ENCODE peak calls at places on chromosomes 4 and X, in seven cellular contexts. One of them, this sample, is unnamed.

GRCh38 chr4:16844796-16845586 is 53.5 kb downstream of the LDB2 start:
- DNase-seq in Calu3: no peak
- DNase-seq in NCI-H1417: no peak
- DNase-seq in A549: no peak
- DNase-seq in astrocyte of the spinal cord: peak; percentile 42
- DNase-seq in stimulated activated CD4-positive, alpha-beta T cell treated with anti-CD3 and anti-CD28 coated beads, Interleukin-4, amount 100 ng/mL, for 24 hours: no peak
- DNase-seq in central memory CD4-positive, alpha-beta T cell: no peak
- DNase-seq in this sample: peak; percentile 65

GRCh38 chr4:85548116-85548515 is 73.2 kb downstream of the ARHGAP24 start:
- DNase-seq in stimulated activated CD4-positive, alpha-beta T cell treated with anti-CD3 and anti-CD28 coated beads, Interleukin-4, amount 100 ng/mL, for 24 hours: no peak
- DNase-seq in A549: no peak
- DNase-seq in astrocyte of the spinal cord: no peak
- DNase-seq in NCI-H1417: no peak
- DNase-seq in Calu3: no peak
- DNase-seq in central memory CD4-positive, alpha-beta T cell: no peak
- DNase-seq in this sample: no peak

GRCh38 chr4:147853706-147854105 is 121.8 kb downstream of the ARHGAP10 start:
- DNase-seq in NCI-H1417: no peak
- DNase-seq in Calu3: no peak
- DNase-seq in central memory CD4-positive, alpha-beta T cell: no peak
- DNase-seq in stimulated activated CD4-positive, alpha-beta T cell treated with anti-CD3 and anti-CD28 coated beads, Interleukin-4, amount 100 ng/mL, for 24 hours: no peak
- DNase-seq in A549: no peak
- DNase-seq in astrocyte of the spinal cord: no peak
- DNase-seq in this sample: no peak

GRCh38 chr4:186191266-186192067 is at the start of gene CYP4V2:
- DNase-seq in NCI-H1417: peak; percentile 95
- DNase-seq in stimulated activated CD4-positive, alpha-beta T cell treated with anti-CD3 and anti-CD28 coated beads, Interleukin-4, amount 100 ng/mL, for 24 hours: peak; percentile 90
- DNase-seq in A549: peak; percentile 42
- DNase-seq in central memory CD4-positive, alpha-beta T cell: peak; percentile 89
- DNase-seq in astrocyte of the spinal cord: peak; percentile 77
- DNase-seq in Calu3: peak; percentile 86
- DNase-seq in this sample: peak; percentile 73

GRCh38 chr4:36323801-36324419 is 42.5 kb downstream of the DTHD1 start:
- DNase-seq in NCI-H1417: no peak
- DNase-seq in Calu3: no peak
- DNase-seq in A549: no peak
- DNase-seq in stimulated activated CD4-positive, alpha-beta T cell treated with anti-CD3 and anti-CD28 coated beads, Interleukin-4, amount 100 ng/mL, for 24 hours: no peak
- DNase-seq in astrocyte of the spinal cord: no peak
- DNase-seq in central memory CD4-positive, alpha-beta T cell: no peak
- DNase-seq in this sample: no peak

GRCh38 chr4:144711685-144712456 is 65.9 kb downstream of the HHIP start:
- DNase-seq in stimulated activated CD4-positive, alpha-beta T cell treated with anti-CD3 and anti-CD28 coated beads, Interleukin-4, amount 100 ng/mL, for 24 hours: no peak
- DNase-seq in A549: no peak
- DNase-seq in astrocyte of the spinal cord: no peak
- DNase-seq in Calu3: no peak
- DNase-seq in NCI-H1417: no peak
- DNase-seq in central memory CD4-positive, alpha-beta T cell: no peak
- DNase-seq in this sample: no peak

GRCh38 chr4:1012031-1012739 is 759 bp downstream of the FGFRL1 start:
- DNase-seq in stimulated activated CD4-positive, alpha-beta T cell treated with anti-CD3 and anti-CD28 coated beads, Interleukin-4, amount 100 ng/mL, for 24 hours: peak; percentile 31
- DNase-seq in NCI-H1417: peak; percentile 46
- DNase-seq in astrocyte of the spinal cord: peak; percentile 69
- DNase-seq in central memory CD4-positive, alpha-beta T cell: peak; percentile 29
- DNase-seq in Calu3: peak; percentile 53
- DNase-seq in A549: no peak
- DNase-seq in this sample: peak; percentile 75

GRCh38 chr4:160819791-160820190 is 1344.0 kb downstream of the FSTL5 start:
- DNase-seq in central memory CD4-positive, alpha-beta T cell: no peak
- DNase-seq in astrocyte of the spinal cord: no peak
- DNase-seq in stimulated activated CD4-positive, alpha-beta T cell treated with anti-CD3 and anti-CD28 coated beads, Interleukin-4, amount 100 ng/mL, for 24 hours: no peak
- DNase-seq in Calu3: no peak
- DNase-seq in A549: no peak
- DNase-seq in NCI-H1417: no peak
- DNase-seq in this sample: no peak

GRCh38 chr4:116400480-116400879 is 684.9 kb downstream of the TRAM1L1 start:
- DNase-seq in astrocyte of the spinal cord: peak; percentile 12
- DNase-seq in A549: no peak
- DNase-seq in Calu3: no peak
- DNase-seq in central memory CD4-positive, alpha-beta T cell: no peak
- DNase-seq in NCI-H1417: no peak
- DNase-seq in stimulated activated CD4-positive, alpha-beta T cell treated with anti-CD3 and anti-CD28 coated beads, Interleukin-4, amount 100 ng/mL, for 24 hours: no peak
- DNase-seq in this sample: peak; percentile 2

GRCh38 chrX:136660896-136661295 is 12.9 kb downstream of the CD40LG start:
- DNase-seq in A549: no peak
- DNase-seq in stimulated activated CD4-positive, alpha-beta T cell treated with anti-CD3 and anti-CD28 coated beads, Interleukin-4, amount 100 ng/mL, for 24 hours: no peak
- DNase-seq in Calu3: no peak
- DNase-seq in central memory CD4-positive, alpha-beta T cell: no peak
- DNase-seq in astrocyte of the spinal cord: no peak
- DNase-seq in NCI-H1417: no peak
- DNase-seq in this sample: no peak

GRCh38 chr4:147787204-147787603 is 55.3 kb downstream of the ARHGAP10 start:
- DNase-seq in Calu3: no peak
- DNase-seq in central memory CD4-positive, alpha-beta T cell: no peak
- DNase-seq in A549: no peak
- DNase-seq in NCI-H1417: no peak
- DNase-seq in astrocyte of the spinal cord: peak; percentile 55
- DNase-seq in stimulated activated CD4-positive, alpha-beta T cell treated with anti-CD3 and anti-CD28 coated beads, Interleukin-4, amount 100 ng/mL, for 24 hours: no peak
- DNase-seq in this sample: no peak

GRCh38 chr4:7854211-7854610 is 85.5 kb downstream of the AFAP1 start:
- DNase-seq in astrocyte of the spinal cord: no peak
- DNase-seq in central memory CD4-positive, alpha-beta T cell: no peak
- DNase-seq in NCI-H1417: no peak
- DNase-seq in A549: no peak
- DNase-seq in stimulated activated CD4-positive, alpha-beta T cell treated with anti-CD3 and anti-CD28 coated beads, Interleukin-4, amount 100 ng/mL, for 24 hours: no peak
- DNase-seq in Calu3: no peak
- DNase-seq in this sample: no peak

GRCh38 chrX:145825896-145826295 is 8.3 kb downstream of the SLITRK2 start:
- DNase-seq in stimulated activated CD4-positive, alpha-beta T cell treated with anti-CD3 and anti-CD28 coated beads, Interleukin-4, amount 100 ng/mL, for 24 hours: no peak
- DNase-seq in A549: no peak
- DNase-seq in Calu3: peak; percentile 4
- DNase-seq in astrocyte of the spinal cord: peak; percentile 23
- DNase-seq in NCI-H1417: no peak
- DNase-seq in central memory CD4-positive, alpha-beta T cell: no peak
- DNase-seq in this sample: peak; percentile 0

GRCh38 chrX:10176121-10177003 is 19.6 kb downstream of the CLCN4 start:
- DNase-seq in astrocyte of the spinal cord: no peak
- DNase-seq in NCI-H1417: no peak
- DNase-seq in stimulated activated CD4-positive, alpha-beta T cell treated with anti-CD3 and anti-CD28 coated beads, Interleukin-4, amount 100 ng/mL, for 24 hours: no peak
- DNase-seq in central memory CD4-positive, alpha-beta T cell: no peak
- DNase-seq in A549: no peak
- DNase-seq in Calu3: no peak
- DNase-seq in this sample: no peak

GRCh38 chr4:107740381-107740780 is 20.3 kb upstream of the PAPSS1 start:
- DNase-seq in central memory CD4-positive, alpha-beta T cell: no peak
- DNase-seq in Calu3: no peak
- DNase-seq in NCI-H1417: no peak
- DNase-seq in stimulated activated CD4-positive, alpha-beta T cell treated with anti-CD3 and anti-CD28 coated beads, Interleukin-4, amount 100 ng/mL, for 24 hours: no peak
- DNase-seq in astrocyte of the spinal cord: peak; percentile 10
- DNase-seq in A549: no peak
- DNase-seq in this sample: peak; percentile 13

GRCh38 chr4:185513489-185514181 is 21.7 kb downstream of the PDLIM3 start:
- DNase-seq in A549: no peak
- DNase-seq in NCI-H1417: no peak
- DNase-seq in Calu3: no peak
- DNase-seq in astrocyte of the spinal cord: no peak
- DNase-seq in central memory CD4-positive, alpha-beta T cell: peak; percentile 33
- DNase-seq in stimulated activated CD4-positive, alpha-beta T cell treated with anti-CD3 and anti-CD28 coated beads, Interleukin-4, amount 100 ng/mL, for 24 hours: no peak
- DNase-seq in this sample: peak; percentile 20

GRCh38 chr4:108058685-108059440 is 69.2 kb downstream of the HADH start:
- DNase-seq in A549: no peak
- DNase-seq in NCI-H1417: peak; percentile 26
- DNase-seq in Calu3: peak; percentile 18
- DNase-seq in central memory CD4-positive, alpha-beta T cell: no peak
- DNase-seq in stimulated activated CD4-positive, alpha-beta T cell treated with anti-CD3 and anti-CD28 coated beads, Interleukin-4, amount 100 ng/mL, for 24 hours: no peak
- DNase-seq in astrocyte of the spinal cord: no peak
- DNase-seq in this sample: peak; percentile 66

GRCh38 chr4:151865327-151865726 is 104.5 kb upstream of the GATB start:
- DNase-seq in stimulated activated CD4-positive, alpha-beta T cell treated with anti-CD3 and anti-CD28 coated beads, Interleukin-4, amount 100 ng/mL, for 24 hours: no peak
- DNase-seq in Calu3: no peak
- DNase-seq in A549: no peak
- DNase-seq in astrocyte of the spinal cord: no peak
- DNase-seq in NCI-H1417: no peak
- DNase-seq in central memory CD4-positive, alpha-beta T cell: no peak
- DNase-seq in this sample: no peak

GRCh38 chr4:188396037-188396436 is 256.8 kb downstream of the TRIML1 start:
- DNase-seq in stimulated activated CD4-positive, alpha-beta T cell treated with anti-CD3 and anti-CD28 coated beads, Interleukin-4, amount 100 ng/mL, for 24 hours: no peak
- DNase-seq in A549: no peak
- DNase-seq in NCI-H1417: no peak
- DNase-seq in central memory CD4-positive, alpha-beta T cell: no peak
- DNase-seq in Calu3: no peak
- DNase-seq in astrocyte of the spinal cord: no peak
- DNase-seq in this sample: no peak

GRCh38 chr4:76904646-76905190 is 6.8 kb upstream of the SOWAHB start:
- DNase-seq in central memory CD4-positive, alpha-beta T cell: no peak
- DNase-seq in Calu3: no peak
- DNase-seq in astrocyte of the spinal cord: no peak
- DNase-seq in stimulated activated CD4-positive, alpha-beta T cell treated with anti-CD3 and anti-CD28 coated beads, Interleukin-4, amount 100 ng/mL, for 24 hours: no peak
- DNase-seq in A549: no peak
- DNase-seq in NCI-H1417: no peak
- DNase-seq in this sample: no peak

GRCh38 chr4:182578402-182578801 is 335.2 kb downstream of the TENM3 start:
- DNase-seq in astrocyte of the spinal cord: peak; percentile 60
- DNase-seq in NCI-H1417: no peak
- DNase-seq in A549: no peak
- DNase-seq in Calu3: peak; percentile 3
- DNase-seq in stimulated activated CD4-positive, alpha-beta T cell treated with anti-CD3 and anti-CD28 coated beads, Interleukin-4, amount 100 ng/mL, for 24 hours: no peak
- DNase-seq in central memory CD4-positive, alpha-beta T cell: no peak
- DNase-seq in this sample: peak; percentile 2

GRCh38 chr4:182846041-182846440 is 71.1 kb downstream of the DCTD start:
- DNase-seq in central memory CD4-positive, alpha-beta T cell: no peak
- DNase-seq in A549: no peak
- DNase-seq in NCI-H1417: no peak
- DNase-seq in Calu3: no peak
- DNase-seq in astrocyte of the spinal cord: no peak
- DNase-seq in stimulated activated CD4-positive, alpha-beta T cell treated with anti-CD3 and anti-CD28 coated beads, Interleukin-4, amount 100 ng/mL, for 24 hours: no peak
- DNase-seq in this sample: no peak

GRCh38 chr4:138727704-138728103 is 287.9 kb upstream of the NOCT start:
- DNase-seq in stimulated activated CD4-positive, alpha-beta T cell treated with anti-CD3 and anti-CD28 coated beads, Interleukin-4, amount 100 ng/mL, for 24 hours: no peak
- DNase-seq in NCI-H1417: no peak
- DNase-seq in central memory CD4-positive, alpha-beta T cell: no peak
- DNase-seq in Calu3: no peak
- DNase-seq in astrocyte of the spinal cord: no peak
- DNase-seq in A549: no peak
- DNase-seq in this sample: no peak

GRCh38 chr4:161183729-161184128 is 980.1 kb downstream of the FSTL5 start:
- DNase-seq in NCI-H1417: no peak
- DNase-seq in A549: no peak
- DNase-seq in central memory CD4-positive, alpha-beta T cell: no peak
- DNase-seq in astrocyte of the spinal cord: no peak
- DNase-seq in stimulated activated CD4-positive, alpha-beta T cell treated with anti-CD3 and anti-CD28 coated beads, Interleukin-4, amount 100 ng/mL, for 24 hours: no peak
- DNase-seq in Calu3: no peak
- DNase-seq in this sample: no peak

GRCh38 chr4:101400096-101400495 is 52.8 kb upstream of the PPP3CA start:
- DNase-seq in central memory CD4-positive, alpha-beta T cell: no peak
- DNase-seq in stimulated activated CD4-positive, alpha-beta T cell treated with anti-CD3 and anti-CD28 coated beads, Interleukin-4, amount 100 ng/mL, for 24 hours: peak; percentile 14
- DNase-seq in Calu3: no peak
- DNase-seq in astrocyte of the spinal cord: peak; percentile 85
- DNase-seq in A549: no peak
- DNase-seq in NCI-H1417: no peak
- DNase-seq in this sample: no peak

GRCh38 chr4:168848977-168849687 is 160.9 kb downstream of the CBR4 start:
- DNase-seq in stimulated activated CD4-positive, alpha-beta T cell treated with anti-CD3 and anti-CD28 coated beads, Interleukin-4, amount 100 ng/mL, for 24 hours: no peak
- DNase-seq in Calu3: no peak
- DNase-seq in central memory CD4-positive, alpha-beta T cell: no peak
- DNase-seq in NCI-H1417: no peak
- DNase-seq in A549: no peak
- DNase-seq in astrocyte of the spinal cord: peak; percentile 51
- DNase-seq in this sample: no peak

GRCh38 chr4:113131146-113131545 is 81.7 kb downstream of the ANK2 start:
- DNase-seq in stimulated activated CD4-positive, alpha-beta T cell treated with anti-CD3 and anti-CD28 coated beads, Interleukin-4, amount 100 ng/mL, for 24 hours: no peak
- DNase-seq in Calu3: no peak
- DNase-seq in astrocyte of the spinal cord: no peak
- DNase-seq in central memory CD4-positive, alpha-beta T cell: no peak
- DNase-seq in NCI-H1417: no peak
- DNase-seq in A549: no peak
- DNase-seq in this sample: no peak

GRCh38 chrX:44731160-44731559 is 112.7 kb upstream of the DUSP21 start:
- DNase-seq in stimulated activated CD4-positive, alpha-beta T cell treated with anti-CD3 and anti-CD28 coated beads, Interleukin-4, amount 100 ng/mL, for 24 hours: no peak
- DNase-seq in A549: no peak
- DNase-seq in astrocyte of the spinal cord: no peak
- DNase-seq in Calu3: no peak
- DNase-seq in NCI-H1417: no peak
- DNase-seq in central memory CD4-positive, alpha-beta T cell: no peak
- DNase-seq in this sample: no peak

GRCh38 chr4:99025506-99025905 is 30.0 kb downstream of the METAP1 start:
- DNase-seq in Calu3: peak; percentile 25
- DNase-seq in NCI-H1417: no peak
- DNase-seq in astrocyte of the spinal cord: no peak
- DNase-seq in stimulated activated CD4-positive, alpha-beta T cell treated with anti-CD3 and anti-CD28 coated beads, Interleukin-4, amount 100 ng/mL, for 24 hours: no peak
- DNase-seq in central memory CD4-positive, alpha-beta T cell: no peak
- DNase-seq in A549: no peak
- DNase-seq in this sample: no peak

GRCh38 chr4:109298279-109299010 is 4.0 kb downstream of the COL25A1 start:
- DNase-seq in NCI-H1417: peak; percentile 18
- DNase-seq in stimulated activated CD4-positive, alpha-beta T cell treated with anti-CD3 and anti-CD28 coated beads, Interleukin-4, amount 100 ng/mL, for 24 hours: no peak
- DNase-seq in central memory CD4-positive, alpha-beta T cell: no peak
- DNase-seq in astrocyte of the spinal cord: peak; percentile 23
- DNase-seq in A549: no peak
- DNase-seq in Calu3: peak; percentile 14
- DNase-seq in this sample: peak; percentile 52

GRCh38 chrX:22351966-22352365 is 79.3 kb downstream of the CBLL2 start:
- DNase-seq in NCI-H1417: no peak
- DNase-seq in A549: no peak
- DNase-seq in stimulated activated CD4-positive, alpha-beta T cell treated with anti-CD3 and anti-CD28 coated beads, Interleukin-4, amount 100 ng/mL, for 24 hours: no peak
- DNase-seq in astrocyte of the spinal cord: no peak
- DNase-seq in central memory CD4-positive, alpha-beta T cell: no peak
- DNase-seq in Calu3: no peak
- DNase-seq in this sample: no peak

GRCh38 chr4:183797041-183797444 is 108.1 kb upstream of the STOX2 start:
- DNase-seq in NCI-H1417: peak; percentile 59
- DNase-seq in astrocyte of the spinal cord: no peak
- DNase-seq in Calu3: peak; percentile 57
- DNase-seq in stimulated activated CD4-positive, alpha-beta T cell treated with anti-CD3 and anti-CD28 coated beads, Interleukin-4, amount 100 ng/mL, for 24 hours: no peak
- DNase-seq in A549: peak; percentile 32
- DNase-seq in central memory CD4-positive, alpha-beta T cell: no peak
- DNase-seq in this sample: peak; percentile 62

GRCh38 chr4:142812091-142812490 is 34.0 kb downstream of the INPP4B start:
- DNase-seq in NCI-H1417: no peak
- DNase-seq in astrocyte of the spinal cord: no peak
- DNase-seq in A549: no peak
- DNase-seq in Calu3: no peak
- DNase-seq in central memory CD4-positive, alpha-beta T cell: no peak
- DNase-seq in stimulated activated CD4-positive, alpha-beta T cell treated with anti-CD3 and anti-CD28 coated beads, Interleukin-4, amount 100 ng/mL, for 24 hours: no peak
- DNase-seq in this sample: no peak

GRCh38 chr4:99847362-99847976 is 30.8 kb downstream of the DAPP1 start:
- DNase-seq in NCI-H1417: no peak
- DNase-seq in A549: no peak
- DNase-seq in central memory CD4-positive, alpha-beta T cell: peak; percentile 21
- DNase-seq in astrocyte of the spinal cord: no peak
- DNase-seq in Calu3: no peak
- DNase-seq in stimulated activated CD4-positive, alpha-beta T cell treated with anti-CD3 and anti-CD28 coated beads, Interleukin-4, amount 100 ng/mL, for 24 hours: peak; percentile 46
- DNase-seq in this sample: no peak

GRCh38 chrX:65610040-65610439 is 57.4 kb upstream of the MSN start:
- DNase-seq in NCI-H1417: no peak
- DNase-seq in A549: no peak
- DNase-seq in stimulated activated CD4-positive, alpha-beta T cell treated with anti-CD3 and anti-CD28 coated beads, Interleukin-4, amount 100 ng/mL, for 24 hours: no peak
- DNase-seq in Calu3: no peak
- DNase-seq in astrocyte of the spinal cord: no peak
- DNase-seq in central memory CD4-positive, alpha-beta T cell: no peak
- DNase-seq in this sample: no peak

GRCh38 chr4:176376032-176376614 is 56.4 kb downstream of the SPCS3 start:
- DNase-seq in Calu3: no peak
- DNase-seq in astrocyte of the spinal cord: peak; percentile 52
- DNase-seq in NCI-H1417: no peak
- DNase-seq in central memory CD4-positive, alpha-beta T cell: no peak
- DNase-seq in stimulated activated CD4-positive, alpha-beta T cell treated with anti-CD3 and anti-CD28 coated beads, Interleukin-4, amount 100 ng/mL, for 24 hours: no peak
- DNase-seq in A549: peak; percentile 15
- DNase-seq in this sample: peak; percentile 16

GRCh38 chr4:147891476-147892115 is 159.7 kb downstream of the ARHGAP10 start:
- DNase-seq in central memory CD4-positive, alpha-beta T cell: no peak
- DNase-seq in Calu3: no peak
- DNase-seq in NCI-H1417: no peak
- DNase-seq in astrocyte of the spinal cord: no peak
- DNase-seq in A549: no peak
- DNase-seq in stimulated activated CD4-positive, alpha-beta T cell treated with anti-CD3 and anti-CD28 coated beads, Interleukin-4, amount 100 ng/mL, for 24 hours: no peak
- DNase-seq in this sample: no peak

GRCh38 chr4:46123872-46124755 is at the start of gene GABRG1:
- DNase-seq in astrocyte of the spinal cord: no peak
- DNase-seq in NCI-H1417: no peak
- DNase-seq in A549: no peak
- DNase-seq in central memory CD4-positive, alpha-beta T cell: no peak
- DNase-seq in Calu3: no peak
- DNase-seq in stimulated activated CD4-positive, alpha-beta T cell treated with anti-CD3 and anti-CD28 coated beads, Interleukin-4, amount 100 ng/mL, for 24 hours: no peak
- DNase-seq in this sample: peak; percentile 23

This sample was measured in SW480.